ENCODE peak calls at places on chromosomes 11 and 22, in nine cellular contexts. One of them, this sample, is unnamed.
A peak's percentile ranks its signal among the peaks of the same experiment; 100 is the strongest.

GRCh38 chr11:61131186-61131585 is 28.9 kb downstream of the CD5 start:
- DNase-seq in sciatic nerve: no peak
- DNase-seq in activated naive CD4-positive, alpha-beta T cell: no peak
- DNase-seq in type B pancreatic cell: no peak
- DNase-seq in T-cell: no peak
- DNase-seq in lower leg skin: no peak
- DNase-seq in fibroblast of pulmonary artery: no peak
- DNase-seq in ELR: no peak
- DNase-seq in left ventricle myocardium inferior: no peak
- DNase-seq in this sample: no peak

GRCh38 chr11:61701298-61701993 is 21.3 kb downstream of the DAGLA start:
- DNase-seq in sciatic nerve: no peak
- DNase-seq in type B pancreatic cell: no peak
- DNase-seq in left ventricle myocardium inferior: no peak
- DNase-seq in T-cell: no peak
- DNase-seq in lower leg skin: no peak
- DNase-seq in ELR: peak; percentile 60
- DNase-seq in fibroblast of pulmonary artery: no peak
- DNase-seq in activated naive CD4-positive, alpha-beta T cell: no peak
- DNase-seq in this sample: no peak

GRCh38 chr22:19011075-19011474 is 75.0 kb upstream of the PRODH start:
- DNase-seq in sciatic nerve: no peak
- DNase-seq in fibroblast of pulmonary artery: no peak
- DNase-seq in type B pancreatic cell: no peak
- DNase-seq in left ventricle myocardium inferior: no peak
- DNase-seq in ELR: no peak
- DNase-seq in lower leg skin: no peak
- DNase-seq in activated naive CD4-positive, alpha-beta T cell: no peak
- DNase-seq in T-cell: no peak
- DNase-seq in this sample: no peak

GRCh38 chr11:129728571-129728970 is 87.1 kb upstream of the TMEM45B start:
- DNase-seq in lower leg skin: peak; percentile 74
- DNase-seq in activated naive CD4-positive, alpha-beta T cell: no peak
- DNase-seq in fibroblast of pulmonary artery: no peak
- DNase-seq in sciatic nerve: no peak
- DNase-seq in left ventricle myocardium inferior: no peak
- DNase-seq in T-cell: no peak
- DNase-seq in ELR: no peak
- DNase-seq in type B pancreatic cell: no peak
- DNase-seq in this sample: no peak

GRCh38 chr22:27984723-27985122 is 65.7 kb upstream of the PITPNB start:
- DNase-seq in type B pancreatic cell: no peak
- DNase-seq in activated naive CD4-positive, alpha-beta T cell: no peak
- DNase-seq in fibroblast of pulmonary artery: no peak
- DNase-seq in ELR: no peak
- DNase-seq in left ventricle myocardium inferior: no peak
- DNase-seq in T-cell: no peak
- DNase-seq in sciatic nerve: no peak
- DNase-seq in lower leg skin: peak; percentile 66
- DNase-seq in this sample: no peak

GRCh38 chr11:43396617-43397016 is 37.9 kb downstream of the TTC17 start:
- DNase-seq in fibroblast of pulmonary artery: no peak
- DNase-seq in type B pancreatic cell: no peak
- DNase-seq in activated naive CD4-positive, alpha-beta T cell: no peak
- DNase-seq in ELR: no peak
- DNase-seq in sciatic nerve: no peak
- DNase-seq in T-cell: no peak
- DNase-seq in lower leg skin: no peak
- DNase-seq in left ventricle myocardium inferior: no peak
- DNase-seq in this sample: no peak

GRCh38 chr11:71914127-71914526 is 14.3 kb downstream of the XNDC1N start:
- DNase-seq in left ventricle myocardium inferior: no peak
- DNase-seq in sciatic nerve: no peak
- DNase-seq in lower leg skin: no peak
- DNase-seq in T-cell: no peak
- DNase-seq in type B pancreatic cell: no peak
- DNase-seq in fibroblast of pulmonary artery: no peak
- DNase-seq in ELR: no peak
- DNase-seq in activated naive CD4-positive, alpha-beta T cell: no peak
- DNase-seq in this sample: no peak

GRCh38 chr22:19432092-19432844 is at the start of gene MRPL40:
- DNase-seq in sciatic nerve: peak; percentile 97
- DNase-seq in left ventricle myocardium inferior: peak; percentile 95
- DNase-seq in fibroblast of pulmonary artery: peak; percentile 96
- DNase-seq in lower leg skin: peak; percentile 98
- DNase-seq in activated naive CD4-positive, alpha-beta T cell: peak; percentile 82
- DNase-seq in T-cell: peak; percentile 78
- DNase-seq in type B pancreatic cell: peak; percentile 93
- DNase-seq in ELR: peak; percentile 94
- DNase-seq in this sample: peak; percentile 85

GRCh38 chr11:2196970-2197770 is 25.6 kb upstream of the TH start:
- DNase-seq in left ventricle myocardium inferior: peak; percentile 68
- DNase-seq in sciatic nerve: peak; percentile 88
- DNase-seq in fibroblast of pulmonary artery: peak; percentile 66
- DNase-seq in lower leg skin: peak; percentile 94
- DNase-seq in T-cell: peak; percentile 59
- DNase-seq in ELR: peak; percentile 76
- DNase-seq in type B pancreatic cell: peak; percentile 91
- DNase-seq in activated naive CD4-positive, alpha-beta T cell: peak; percentile 41
- DNase-seq in this sample: peak; percentile 68

GRCh38 chr11:121591405-121592033 is 138.8 kb upstream of the SORL1-AS1 start:
- DNase-seq in fibroblast of pulmonary artery: peak; percentile 86
- DNase-seq in left ventricle myocardium inferior: no peak
- DNase-seq in lower leg skin: no peak
- DNase-seq in T-cell: peak; percentile 66
- DNase-seq in activated naive CD4-positive, alpha-beta T cell: peak; percentile 28
- DNase-seq in sciatic nerve: peak; percentile 74
- DNase-seq in ELR: peak; percentile 81
- DNase-seq in type B pancreatic cell: peak; percentile 78
- DNase-seq in this sample: peak; percentile 68

GRCh38 chr11:62538470-62539237 is 8.0 kb downstream of the AHNAK start:
- DNase-seq in lower leg skin: no peak
- DNase-seq in activated naive CD4-positive, alpha-beta T cell: no peak
- DNase-seq in left ventricle myocardium inferior: no peak
- DNase-seq in ELR: no peak
- DNase-seq in fibroblast of pulmonary artery: no peak
- DNase-seq in T-cell: no peak
- DNase-seq in sciatic nerve: no peak
- DNase-seq in type B pancreatic cell: no peak
- DNase-seq in this sample: no peak

This sample was measured in activated gamma-delta T cell treated with Interleukin-2 at 50 U/mL for 16 hours.